ENCODE peak calls at places on chromosomes 2 and 18, in six cellular contexts. X is IMR-90, J is mesenchymal stem cell, L is H9, B is neuronal stem cell, K is H1. U is an unnamed sample.

GRCh38 chr18:73790582-73790981 is 357.1 kb downstream of the FBXO15 start:
- DNase-seq in X (no peak), J (no peak), L (no peak), B (no peak), K (no peak), U (no peak)

GRCh38 chr2:229927817-229928321 is 5.6 kb downstream of the FBXO36 start:
- DNase-seq in X (peak), J (peak), L (no peak), B (no peak), K (no peak), U (no peak)

GRCh38 chr2:19373352-19373751 is 14.9 kb upstream of the OSR1 start:
- DNase-seq in X (no peak), J (no peak), L (no peak), B (no peak), K (no peak), U (no peak)

GRCh38 chr18:54229660-54230059 is 5.2 kb upstream of the MBD2 start:
- DNase-seq in X (no peak), J (no peak), L (no peak), B (no peak), K (no peak), U (no peak)

GRCh38 chr2:162477011-162477410 is 133.1 kb downstream of the GCA start:
- DNase-seq in X (no peak), J (no peak), L (no peak), B (no peak), K (no peak), U (peak)

GRCh38 chr2:159053186-159054031 is 85.0 kb downstream of the TANC1 start:
- DNase-seq in X (peak), J (peak), L (no peak), B (no peak), K (no peak), U (no peak)

GRCh38 chr2:1675633-1676032 is 68.7 kb downstream of the PXDN start:
- DNase-seq in X (peak), J (peak), L (no peak), B (no peak), K (no peak), U (no peak)

GRCh38 chr2:210558708-210559107 is 2.3 kb downstream of the CPS1 start:
- DNase-seq in X (no peak), J (no peak), L (no peak), B (no peak), K (no peak), U (no peak)

GRCh38 chr2:221822416-221822815 is 250.3 kb upstream of the EPHA4 start:
- DNase-seq in X (no peak), J (no peak), L (no peak), B (no peak), K (no peak), U (no peak)

GRCh38 chr2:47651296-47651695 is 131.6 kb upstream of the MSH6 start:
- DNase-seq in X (no peak), J (no peak), L (no peak), B (no peak), K (no peak), U (no peak)

GRCh38 chr18:26309283-26309682 is 83.0 kb downstream of the TAF4B start:
- DNase-seq in X (peak), J (peak), L (no peak), B (no peak), K (no peak), U (no peak)

GRCh38 chr2:72153026-72153791 is 5.5 kb upstream of the CYP26B1 start:
- DNase-seq in X (no peak), J (no peak), L (peak), B (no peak), K (no peak), U (no peak)

GRCh38 chr2:43233218-43234212 is 7.1 kb upstream of the ZFP36L2 start:
- DNase-seq in X (no peak), J (no peak), L (no peak), B (no peak), K (no peak), U (no peak)

GRCh38 chr2:174683392-174683759 is 80.9 kb downstream of the CHRNA1 start:
- DNase-seq in X (peak), J (peak), L (peak), B (peak), K (no peak), U (peak)

GRCh38 chr2:45578056-45578843 is 32.8 kb downstream of the SRBD1 start:
- DNase-seq in X (peak), J (peak), L (peak), B (no peak), K (no peak), U (peak)

GRCh38 chr2:7825591-7826312 is 856.1 kb upstream of the ID2 start:
- DNase-seq in X (peak), J (no peak), L (no peak), B (no peak), K (no peak), U (no peak)

GRCh38 chr2:129905664-129906081 is 73.8 kb upstream of the RAB6C start:
- DNase-seq in X (no peak), J (no peak), L (peak), B (no peak), K (no peak), U (no peak)

DNA sequence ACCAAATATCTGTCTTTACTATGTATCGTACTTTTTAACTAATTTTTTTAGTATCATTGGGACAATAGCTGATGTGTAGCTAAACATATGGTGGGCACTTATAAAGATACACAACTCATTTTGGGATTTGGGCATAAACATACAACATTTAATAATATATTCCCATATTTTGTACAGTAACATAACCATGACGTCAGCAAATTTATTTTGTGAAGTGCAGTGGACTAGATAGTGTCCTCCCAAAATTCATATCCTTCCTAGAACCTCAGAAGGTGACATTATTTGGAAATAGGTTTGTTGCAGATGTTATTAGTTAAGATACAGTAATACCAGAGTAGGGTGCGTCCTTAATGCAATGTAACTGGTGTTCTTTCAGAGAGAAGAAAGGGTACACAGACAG is 356.7 kb downstream of the CDH7 start:
- DNase-seq in X (no peak), J (no peak), L (no peak), B (no peak), K (no peak), U (no peak)
- H2BK15ac ChIP-seq in X (no peak), J (no peak), L (no peak), B (no peak), K (no peak), U (no peak)

GRCh38 chr2:68918497-68918896 is 34.2 kb downstream of the GKN2 start:
- DNase-seq in X (no peak), J (no peak), L (no peak), B (no peak), K (no peak), U (peak)

GRCh38 chr2:68915345-68915841 is 37.3 kb downstream of the GKN2 start:
- DNase-seq in X (no peak), J (no peak), L (no peak), B (no peak), K (no peak), U (peak)

GRCh38 chr2:68920481-68921170 is 32.1 kb downstream of the GKN2 start:
- DNase-seq in X (no peak), J (no peak), L (no peak), B (no peak), K (no peak), U (no peak)

GRCh38 chr2:68916226-68916625 is 36.5 kb downstream of the GKN2 start:
- DNase-seq in X (no peak), J (no peak), L (no peak), B (no peak), K (no peak), U (no peak)

DNA sequence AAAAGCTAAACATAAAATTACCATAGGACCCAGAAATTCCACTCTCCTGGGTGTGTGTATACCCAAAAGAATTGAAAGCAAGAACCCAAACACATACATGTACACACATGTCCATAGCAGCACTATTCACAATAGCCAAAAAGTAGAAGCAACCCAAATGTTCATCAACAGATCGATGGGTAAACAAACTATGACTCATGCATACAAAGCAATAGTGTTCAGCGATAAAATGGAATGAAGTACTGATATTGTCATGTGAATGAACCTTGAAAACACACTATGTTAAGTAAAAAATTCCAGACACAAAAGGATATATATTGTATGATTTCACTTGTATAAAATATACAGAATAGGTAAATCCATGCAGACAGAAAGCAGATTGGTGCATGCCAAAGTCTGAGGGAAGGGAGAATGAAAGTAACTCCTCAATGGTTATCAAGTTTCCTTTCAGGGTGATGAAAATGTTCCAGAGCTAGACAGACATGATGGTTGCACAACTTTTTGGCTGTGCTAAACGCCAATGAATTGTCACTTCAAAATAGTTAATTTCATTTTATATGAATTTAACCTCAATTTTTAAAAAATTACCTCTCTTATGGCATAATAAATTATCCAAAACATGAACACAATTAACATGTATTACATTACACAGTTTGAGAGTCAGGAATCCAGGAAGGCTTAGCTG is 35.5 kb downstream of the GKN2 start:
- DNase-seq in X (no peak), J (peak), L (no peak), B (no peak), K (no peak), U (no peak)
- H2BK15ac ChIP-seq in X (no peak), J (no peak), L (no peak), B (no peak), K (no peak), U (no peak)

DNA sequence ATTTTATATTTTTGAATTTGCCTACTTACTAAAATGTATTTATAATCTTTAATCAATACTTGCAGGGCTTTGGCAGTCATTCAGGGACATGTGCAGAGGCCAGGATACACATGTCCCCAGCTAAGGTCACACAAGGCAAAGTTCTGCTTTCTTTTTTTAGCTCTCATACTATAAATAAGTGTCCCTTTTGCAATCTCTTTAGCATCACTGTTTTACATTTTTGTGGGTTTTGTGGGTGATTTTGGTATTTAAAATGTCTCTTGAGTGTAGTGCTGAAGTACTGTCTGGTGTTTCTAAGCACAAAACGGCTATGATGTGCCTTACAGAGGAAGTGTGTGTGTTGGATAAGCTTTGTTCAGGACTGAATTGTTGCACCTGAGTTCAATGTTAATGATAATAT is 309.0 kb upstream of the GULP1 start:
- DNase-seq in X (peak), J (peak), L (no peak), B (no peak), K (no peak), U (no peak)
- H2BK15ac ChIP-seq in X (no peak), J (no peak), L (no peak), B (no peak), K (no peak), U (no peak)

GRCh38 chr2:22903616-22904015 is 481.4 kb upstream of the KLHL29 start:
- DNase-seq in X (no peak), J (no peak), L (no peak), B (no peak), K (no peak), U (no peak)

GRCh38 chr2:22901471-22901870 is 483.5 kb upstream of the KLHL29 start:
- DNase-seq in X (no peak), J (no peak), L (no peak), B (no peak), K (no peak), U (no peak)

GRCh38 chr2:22902662-22903165 is 482.3 kb upstream of the KLHL29 start:
- DNase-seq in X (no peak), J (no peak), L (no peak), B (no peak), K (no peak), U (no peak)

GRCh38 chr2:22897428-22897827 is 487.6 kb upstream of the KLHL29 start:
- DNase-seq in X (no peak), J (no peak), L (no peak), B (no peak), K (no peak), U (no peak)

GRCh38 chr2:22900674-22901073 is 484.3 kb upstream of the KLHL29 start:
- DNase-seq in X (no peak), J (no peak), L (no peak), B (no peak), K (no peak), U (no peak)
- H2BK15ac ChIP-seq in X (no peak), J (no peak), L (no peak), B (no peak), K (no peak), U (no peak)

GRCh38 chr18:37634516-37634915 is 68.9 kb upstream of the CELF4 start:
- DNase-seq in X (no peak), J (no peak), L (no peak), B (no peak), K (no peak), U (no peak)

GRCh38 chr18:37628466-37629220 is 63.0 kb upstream of the CELF4 start:
- DNase-seq in X (no peak), J (no peak), L (no peak), B (no peak), K (no peak), U (no peak)

GRCh38 chr18:37631422-37631821 is 65.8 kb upstream of the CELF4 start:
- DNase-seq in X (no peak), J (no peak), L (no peak), B (no peak), K (no peak), U (no peak)

GRCh38 chr18:37630326-37630725 is 64.7 kb upstream of the CELF4 start:
- DNase-seq in X (no peak), J (no peak), L (no peak), B (no peak), K (no peak), U (no peak)
- H2BK15ac ChIP-seq in X (no peak), J (no peak), L (no peak), B (no peak), K (no peak), U (no peak)

GRCh38 chr2:160700006-160700405 is 206.4 kb upstream of the RBMS1 start:
- DNase-seq in X (no peak), J (no peak), L (no peak), B (no peak), K (no peak), U (no peak)
- H2BK15ac ChIP-seq in X (no peak), J (no peak), L (no peak), B (no peak), K (no peak), U (no peak)

GRCh38 chr2:228870993-228871392 is 400.1 kb downstream of the PID1 start:
- DNase-seq in X (no peak), J (no peak), L (no peak), B (no peak), K (no peak), U (no peak)
- H2BK15ac ChIP-seq in X (no peak), J (no peak), L (no peak), B (no peak), K (no peak), U (no peak)

U was measured in mesendoderm.